ENCODE peak calls at places on chromosome 3, in four cellular contexts. One of them, this sample, is unnamed.

GRCh38 chr3:16026753-16027152 is 147.7 kb upstream of the GALNT15 start:
- DNase-seq in Daoy: no peak
- DNase-seq in Calu3: no peak
- DNase-seq in NB4: no peak
- DNase-seq in this sample: peak

GRCh38 chr3:190709351-190709773 is 153.1 kb downstream of the GMNC start:
- DNase-seq in Daoy: peak
- DNase-seq in Calu3: no peak
- DNase-seq in NB4: no peak
- DNase-seq in this sample: no peak

GRCh38 chr3:31960793-31961431 is 20.1 kb downstream of the OSBPL10 start:
- DNase-seq in Daoy: peak
- DNase-seq in Calu3: peak
- DNase-seq in NB4: no peak
- DNase-seq in this sample: peak

GRCh38 chr3:70889162-70890045 is 577.0 kb upstream of the MDFIC2 start:
- DNase-seq in Daoy: no peak
- DNase-seq in Calu3: no peak
- DNase-seq in NB4: no peak
- DNase-seq in this sample: no peak

GRCh38 chr3:129795596-129795995 is 97.9 kb downstream of the TMCC1 start:
- DNase-seq in Daoy: peak
- DNase-seq in Calu3: peak
- DNase-seq in NB4: no peak
- DNase-seq in this sample: no peak

GRCh38 chr3:4358273-4358672 is 55.1 kb downstream of the SETMAR start:
- DNase-seq in Daoy: no peak
- DNase-seq in Calu3: no peak
- DNase-seq in NB4: no peak
- DNase-seq in this sample: no peak

GRCh38 chr3:167750273-167750971 is 14.9 kb downstream of the SERPINI1 start:
- DNase-seq in Daoy: no peak
- DNase-seq in Calu3: no peak
- DNase-seq in NB4: no peak
- DNase-seq in this sample: no peak

GRCh38 chr3:52774901-52775864 is 2.2 kb upstream of the ITIH1 start:
- DNase-seq in Daoy: no peak
- DNase-seq in Calu3: peak
- DNase-seq in NB4: no peak
- DNase-seq in this sample: no peak

GRCh38 chr3:188633206-188633605 is 479.2 kb downstream of the LPP start:
- DNase-seq in Daoy: no peak
- DNase-seq in Calu3: no peak
- DNase-seq in NB4: no peak
- DNase-seq in this sample: no peak

GRCh38 chr3:72657666-72658065 is 190.6 kb downstream of the SHQ1 start:
- DNase-seq in Daoy: peak
- DNase-seq in Calu3: peak
- DNase-seq in NB4: no peak
- DNase-seq in this sample: peak

GRCh38 chr3:194346621-194347020 is 4.5 kb downstream of the CPN2 start:
- DNase-seq in Daoy: peak
- DNase-seq in Calu3: no peak
- DNase-seq in NB4: no peak
- DNase-seq in this sample: no peak

GRCh38 chr3:39127296-39127906 is 19.9 kb downstream of the TTC21A start:
- DNase-seq in Daoy: no peak
- DNase-seq in Calu3: no peak
- DNase-seq in NB4: no peak
- DNase-seq in this sample: no peak

GRCh38 chr3:7209098-7209497 is 348.2 kb downstream of the GRM7 start:
- DNase-seq in Daoy: no peak
- DNase-seq in Calu3: no peak
- DNase-seq in NB4: no peak
- DNase-seq in this sample: no peak

GRCh38 chr3:117788499-117788898 is 1078.9 kb downstream of the TUSC7 start:
- DNase-seq in Daoy: peak
- DNase-seq in Calu3: no peak
- DNase-seq in NB4: no peak
- DNase-seq in this sample: no peak